ENCODE peak calls at places on chromosome 19, in eight cellular contexts. U, W, D, P, S, M, G and O are unnamed samples.
A peak's percentile ranks its signal among the peaks of the same experiment; 100 is the strongest.

GRCh38 chr19:58325623-58326022 is 1.2 kb upstream of the ZSCAN22 start:
- DNase-seq in P (no peak), W (peak; percentile 57), M (no peak), U (peak; percentile 42), D (no peak), S (no peak), G (no peak), O (peak; percentile 30)

GRCh38 chr19:54010474-54010873 is 19.0 kb downstream of the CACNG6 start:
- DNase-seq in M (no peak), G (no peak), W (no peak), P (no peak), S (no peak), D (no peak), U (no peak), O (no peak)

GRCh38 chr19:28009696-28010095 is 1203.3 kb downstream of the UQCRFS1 start:
- DNase-seq in W (no peak), U (peak; percentile 82), M (no peak), D (no peak), G (no peak), P (no peak), S (no peak), O (no peak)

GRCh38 chr19:45613926-45614725 is 12.1 kb upstream of the GPR4 start:
- DNase-seq in G (no peak), M (no peak), U (peak; percentile 91), W (peak; percentile 93), P (no peak), D (no peak), S (peak; percentile 88), O (peak; percentile 70)

GRCh38 chr19:58361900-58362271 is 665 bp downstream of the ZNF497 start:
- DNase-seq in M (no peak), G (no peak), W (peak; percentile 47), U (no peak), D (peak; percentile 39), P (peak; percentile 63), S (peak; percentile 78), O (peak; percentile 76)

GRCh38 chr19:16496613-16496983 is 404 bp downstream of the C19orf44 start:
- DNase-seq in P (no peak), W (peak; percentile 44), U (peak; percentile 67), M (no peak), D (peak; percentile 49), G (no peak), S (no peak), O (no peak)

GRCh38 chr19:20472854-20473253 is 92.7 kb downstream of the ZNF737 start:
- DNase-seq in G (no peak), P (no peak), D (no peak), S (no peak), U (no peak), W (no peak), M (no peak), O (no peak)

GRCh38 chr19:6802336-6803035 is 30.0 kb downstream of the VAV1 start:
- DNase-seq in G (no peak), D (peak; percentile 52), S (peak; percentile 94), U (no peak), P (no peak), M (peak; percentile 21), W (no peak), O (peak; percentile 91)

GRCh38 chr19:11378319-11379189 is 4.1 kb downstream of the SWSAP1 start:
- DNase-seq in S (peak; percentile 61), U (peak; percentile 86), M (no peak), P (peak; percentile 82), W (peak; percentile 89), G (peak; percentile 74), D (no peak), O (peak; percentile 44)

GRCh38 chr19:33988601-33989000 is 183.7 kb upstream of the LSM14A start:
- DNase-seq in U (no peak), D (no peak), G (no peak), W (peak; percentile 1), S (no peak), P (no peak), M (no peak), O (no peak)

GRCh38 chr19:46859637-46860124 is 1.1 kb upstream of the ARHGAP35 start:
- DNase-seq in P (no peak), U (no peak), W (peak; percentile 55), D (peak; percentile 77), G (no peak), S (no peak), M (no peak), O (no peak)

GRCh38 chr19:10763399-10763798 is 45.5 kb downstream of the DNM2 start:
- DNase-seq in U (no peak), S (no peak), G (no peak), W (no peak), D (no peak), P (no peak), M (no peak), O (no peak)

GRCh38 chr19:34969721-34970120 is 5.7 kb upstream of the ZNF792 start:
- DNase-seq in W (no peak), P (no peak), M (no peak), D (no peak), U (no peak), G (no peak), S (no peak), O (no peak)

GRCh38 chr19:41218615-41219507 is at the start of gene AXL:
- DNase-seq in U (peak; percentile 85), S (no peak), D (peak; percentile 93), M (no peak), W (peak; percentile 86), G (peak; percentile 50), P (peak; percentile 28), O (no peak)

GRCh38 chr19:17757125-17757524 is 5.8 kb downstream of the FCHO1 start:
- DNase-seq in U (peak; percentile 55), G (no peak), D (peak; percentile 49), M (no peak), S (no peak), W (peak; percentile 50), P (no peak), O (no peak)

GRCh38 chr19:35295792-35296462 is 4.0 kb downstream of the MAG start:
- DNase-seq in D (no peak), G (no peak), U (no peak), W (no peak), S (no peak), P (no peak), M (no peak), O (peak; percentile 71)

GRCh38 chr19:5686647-5687359 is 3.3 kb upstream of the RPL36 start:
- DNase-seq in U (peak; percentile 74), D (peak; percentile 97), G (peak; percentile 100), W (peak; percentile 83), P (peak; percentile 100), S (peak; percentile 89), M (peak; percentile 89), O (peak; percentile 100)
- TF ChIP-seq CTCF in U (peak; percentile 72), D (peak; percentile 84), G (peak; percentile 79), W (peak; percentile 86), P (peak; percentile 87), S (peak; percentile 57), M (peak; percentile 85), O (peak; percentile 87)

DNA sequence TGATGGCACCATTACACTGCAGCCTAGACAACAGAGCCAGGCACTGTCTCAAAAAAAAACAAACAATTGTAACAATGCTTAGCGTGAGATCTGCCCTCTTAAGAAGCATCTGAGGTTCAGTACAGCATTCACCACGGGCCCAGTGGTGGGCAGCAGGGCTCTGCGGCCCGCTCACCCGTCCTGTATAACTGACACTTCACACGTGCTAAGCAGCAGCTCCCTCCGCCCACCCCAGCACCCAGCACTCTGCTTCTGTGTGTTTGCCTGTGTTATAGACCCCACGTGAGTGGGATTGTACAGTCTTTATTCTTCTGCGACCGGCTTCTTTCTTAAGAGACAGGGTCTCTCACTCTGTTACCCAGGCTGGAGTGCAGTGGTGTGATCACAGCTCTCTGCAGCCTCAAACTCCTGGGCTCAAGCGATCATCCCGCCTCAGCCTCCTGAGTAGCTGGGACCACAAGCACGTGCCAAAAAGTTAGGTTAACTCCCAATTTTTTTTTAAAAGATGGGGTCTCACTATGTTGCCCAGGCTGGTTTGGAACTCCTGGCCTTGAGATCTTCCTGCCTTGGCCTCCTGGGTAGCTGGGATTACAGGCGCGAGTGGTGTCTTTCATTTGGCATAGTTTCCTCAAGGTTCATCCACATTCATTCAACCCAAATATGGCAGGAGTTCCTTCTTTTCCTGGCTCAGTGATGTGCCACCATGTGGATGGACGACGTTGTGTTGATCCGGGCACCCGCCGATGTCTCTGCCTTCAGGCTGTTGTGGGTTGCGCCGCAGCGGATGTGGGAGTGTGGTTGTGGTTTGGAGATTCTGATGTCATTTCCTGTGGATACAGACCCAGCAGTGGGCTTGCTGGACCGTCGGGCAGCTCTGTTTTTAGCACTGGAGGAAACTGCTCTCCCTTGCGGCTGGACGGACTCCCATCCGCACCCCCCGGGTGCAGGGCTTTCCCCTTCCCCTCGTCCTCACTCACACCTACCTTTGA is 170.0 kb downstream of the KDM4B start:
- DNase-seq in P (no peak), W (peak; percentile 47), M (no peak), U (peak; percentile 92), S (peak; percentile 96), G (no peak), D (no peak), O (peak; percentile 95)
- TF ChIP-seq CTCF in P (no peak), W (no peak), M (no peak), U (no peak), S (peak; percentile 8), G (no peak), D (no peak), O (no peak)

GRCh38 chr19:2233601-2234280 is 2.4 kb downstream of the PLEKHJ1 start:
- DNase-seq in W (no peak), D (no peak), P (no peak), U (no peak), G (no peak), M (no peak), S (no peak), O (no peak)

GRCh38 chr19:2230807-2231533 is 5.2 kb downstream of the PLEKHJ1 start:
- DNase-seq in G (no peak), M (no peak), D (no peak), U (no peak), S (no peak), P (no peak), W (no peak), O (no peak)

GRCh38 chr19:2232286-2233151 is 3.6 kb downstream of the PLEKHJ1 start:
- DNase-seq in D (no peak), G (no peak), M (no peak), W (no peak), S (peak; percentile 47), P (no peak), U (no peak), O (no peak)

GRCh38 chr19:2230029-2230531 is 6.0 kb downstream of the PLEKHJ1 start:
- DNase-seq in W (no peak), U (no peak), M (no peak), G (no peak), D (no peak), S (no peak), P (no peak), O (no peak)

DNA sequence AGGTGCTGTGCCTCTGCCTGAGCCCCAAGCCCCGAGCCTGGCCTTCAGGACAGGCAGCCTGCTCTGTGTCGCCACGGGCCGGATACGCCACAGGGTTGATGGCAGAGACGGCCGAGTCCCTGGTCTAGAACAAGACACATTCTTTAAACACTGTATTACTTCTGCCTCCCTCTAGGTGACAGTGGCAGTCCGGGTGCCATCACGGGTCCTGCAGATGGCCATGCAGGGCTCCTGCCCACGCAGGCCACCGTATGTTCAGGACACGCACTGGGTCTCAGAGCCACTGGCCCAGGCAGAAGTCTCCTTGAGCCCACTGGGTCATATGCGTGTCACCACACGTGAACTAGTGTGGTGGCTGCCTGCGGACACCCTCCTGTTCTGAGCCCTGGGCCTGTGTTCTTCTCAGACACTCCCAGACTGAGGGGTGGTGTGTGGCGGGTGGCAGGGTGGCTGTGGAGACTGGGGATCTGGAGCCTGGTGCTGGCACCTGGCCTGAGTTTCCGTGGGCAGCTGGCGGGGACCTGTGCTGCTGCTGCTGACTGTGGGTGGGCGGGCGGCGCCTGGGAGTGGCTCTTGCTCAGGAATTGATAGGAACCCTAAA is 4.4 kb downstream of the PLEKHJ1 start:
- DNase-seq in W (no peak), G (peak; percentile 27), U (no peak), D (no peak), S (peak; percentile 52), M (no peak), P (peak; percentile 39), O (no peak)
- TF ChIP-seq CTCF in W (no peak), G (peak; percentile 37), U (no peak), D (no peak), S (no peak), M (no peak), P (no peak), O (no peak)

GRCh38 chr19:49422407-49423277 is 599 bp downstream of the PTH2 start:
- DNase-seq in S (peak; percentile 80), U (peak; percentile 30), D (no peak), W (peak; percentile 17), P (peak; percentile 86), M (no peak), G (peak; percentile 56), O (peak; percentile 77)
- TF ChIP-seq CTCF in S (peak; percentile 53), U (no peak), D (peak; percentile 8), W (peak; percentile 35), P (peak; percentile 79), M (peak; percentile 32), G (peak; percentile 54), O (peak; percentile 76)